ENCODE peak calls at places on chromosome 2, in six cellular contexts. C is EH, Z is GM23248, G is substantia nigra, B is cardiac muscle cell, K is COR-L47. D is an unnamed sample.

GRCh38 chr2:8119782-8120551 is 561.9 kb upstream of the ID2 start:
- DNase-seq in K (no peak), Z (peak; percentile 63), B (no peak), G (no peak), C (peak; percentile 79), D (no peak)

GRCh38 chr2:8837795-8838140 is 355 bp upstream of the KIDINS220 start:
- DNase-seq in G (no peak), Z (no peak), B (no peak), K (no peak), C (no peak), D (no peak)

GRCh38 chr2:171086352-171087290 is 74.1 kb downstream of the TLK1 start:
- DNase-seq in K (no peak), Z (peak; percentile 69), B (peak; percentile 29), C (peak; percentile 75), G (no peak), D (no peak)

GRCh38 chr2:32864337-32864736 is 82.4 kb upstream of the LTBP1 start:
- DNase-seq in K (no peak), G (no peak), C (peak; percentile 94), B (no peak), Z (peak; percentile 84), D (no peak)

GRCh38 chr2:23760746-23761145 is 166.2 kb downstream of the ATAD2B start:
- DNase-seq in C (peak; percentile 61), G (no peak), B (peak; percentile 23), Z (peak; percentile 72), K (peak; percentile 12), D (no peak)

GRCh38 chr2:222518570-222519381 is 94.4 kb downstream of the SGPP2 start:
- DNase-seq in C (peak; percentile 6), G (no peak), B (peak; percentile 7), K (no peak), Z (peak; percentile 75), D (no peak)

GRCh38 chr2:231029563-231029962 is 7.8 kb upstream of the C2orf72 start:
- DNase-seq in K (no peak), G (no peak), Z (no peak), B (no peak), C (no peak), D (no peak)

GRCh38 chr2:127108090-127108523 is 1.2 kb upstream of the BIN1 start:
- DNase-seq in Z (no peak), G (no peak), K (no peak), C (no peak), B (no peak), D (no peak)

GRCh38 chr2:240818293-240818542 is 1.8 kb downstream of the KIF1A start:
- DNase-seq in K (no peak), C (no peak), Z (no peak), G (no peak), B (no peak), D (no peak)

GRCh38 chr2:143162997-143163396 is 33.8 kb downstream of the ARHGAP15 start:
- DNase-seq in C (no peak), G (no peak), B (no peak), K (no peak), Z (no peak), D (no peak)

GRCh38 chr2:179569834-179570233 is 291.6 kb downstream of the ZNF385B start:
- DNase-seq in B (no peak), C (peak; percentile 74), G (no peak), Z (peak; percentile 78), K (no peak), D (no peak)

GRCh38 chr2:98269274-98269673 is 77.0 kb upstream of the CNGA3 start:
- DNase-seq in B (peak; percentile 69), Z (peak; percentile 73), G (no peak), C (peak; percentile 61), K (peak; percentile 29), D (no peak)

GRCh38 chr2:150806336-150806735 is 318.9 kb upstream of the RND3 start:
- DNase-seq in K (no peak), G (no peak), Z (peak; percentile 5), B (no peak), C (peak; percentile 13), D (no peak)

GRCh38 chr2:240922982-240923537 is 16.9 kb downstream of the CROCC2 start:
- DNase-seq in B (no peak), G (no peak), K (peak; percentile 82), C (no peak), Z (no peak), D (no peak)

GRCh38 chr2:235008584-235009044 is 56.8 kb downstream of the SH3BP4 start:
- DNase-seq in C (no peak), Z (peak; percentile 30), K (no peak), G (no peak), B (no peak), D (no peak)

GRCh38 chr2:85541262-85541661 is 2.3 kb downstream of the MAT2A start:
- DNase-seq in C (no peak), B (no peak), K (no peak), Z (no peak), G (no peak), D (no peak)

GRCh38 chr2:150097891-150098595 is 389.4 kb downstream of the RND3 start:
- DNase-seq in Z (peak; percentile 70), K (no peak), G (no peak), C (peak; percentile 53), B (no peak), D (no peak)

GRCh38 chr2:40032650-40033319 is 253.7 kb upstream of the THUMPD2 start:
- DNase-seq in G (no peak), C (peak; percentile 94), K (no peak), B (no peak), Z (peak; percentile 94), D (no peak)

GRCh38 chr2:239257511-239257937 is 143.3 kb downstream of the HDAC4 start:
- DNase-seq in G (no peak), B (no peak), Z (peak; percentile 90), C (peak; percentile 93), K (no peak), D (peak; percentile 32)

GRCh38 chr2:28477087-28477486 is 18.8 kb upstream of the PLB1 start:
- DNase-seq in Z (no peak), C (no peak), B (no peak), K (no peak), G (no peak), D (no peak)

GRCh38 chr2:234111523-234111922 is 61.0 kb downstream of the SPP2 start:
- DNase-seq in K (no peak), G (no peak), Z (peak; percentile 92), C (peak; percentile 15), B (no peak), D (no peak)

GRCh38 chr2:17800693-17801458 is 15.4 kb upstream of the MSGN1 start:
- DNase-seq in K (peak; percentile 44), G (no peak), B (no peak), C (no peak), Z (no peak), D (no peak)

GRCh38 chr2:65536596-65536995 is 104.2 kb upstream of the SPRED2 start:
- DNase-seq in C (no peak), Z (no peak), B (no peak), K (no peak), G (no peak), D (no peak)

GRCh38 chr2:62663443-62663842 is 42.1 kb upstream of the EHBP1 start:
- DNase-seq in Z (peak; percentile 84), C (peak; percentile 97), G (no peak), B (no peak), K (no peak), D (no peak)

GRCh38 chr2:154900963-154901517 is 202.5 kb downstream of the KCNJ3 start:
- DNase-seq in B (no peak), G (no peak), K (no peak), C (no peak), Z (no peak), D (no peak)

GRCh38 chr2:96344011-96344410 is 8.4 kb downstream of the NCAPH start:
- DNase-seq in K (no peak), B (no peak), G (no peak), C (no peak), Z (no peak), D (no peak)

GRCh38 chr2:240798327-240798905 is 21.6 kb downstream of the KIF1A start:
- DNase-seq in Z (no peak), C (no peak), B (no peak), G (no peak), K (no peak), D (no peak)

GRCh38 chr2:68291317-68291716 is 28.4 kb downstream of the CNRIP1 start:
- DNase-seq in Z (no peak), K (no peak), C (no peak), B (no peak), G (no peak), D (no peak)

GRCh38 chr2:7867858-7868257 is 814.0 kb upstream of the ID2 start:
- DNase-seq in C (no peak), G (no peak), B (no peak), Z (no peak), K (no peak), D (no peak)

GRCh38 chr2:174063492-174064092 is 98.4 kb upstream of the SP3 start:
- DNase-seq in C (no peak), B (no peak), K (no peak), Z (no peak), G (no peak), D (no peak)

GRCh38 chr2:28896906-28897305 is 2.4 kb downstream of the WDR43 start:
- DNase-seq in C (peak; percentile 75), K (no peak), Z (peak; percentile 91), B (no peak), G (no peak), D (no peak)

GRCh38 chr2:219644801-219645480 is 17.5 kb downstream of the SLC4A3 start:
- DNase-seq in Z (no peak), B (peak; percentile 71), G (no peak), C (peak; percentile 31), K (no peak), D (no peak)

GRCh38 chr2:166434491-166434890 is 58.7 kb upstream of the SCN9A start:
- DNase-seq in Z (no peak), G (no peak), K (no peak), B (no peak), C (no peak), D (no peak)

GRCh38 chr2:112182581-112183034 is 44.4 kb downstream of the FBLN7 start:
- DNase-seq in B (no peak), K (peak; percentile 80), G (no peak), Z (no peak), C (no peak), D (no peak)

GRCh38 chr2:156470975-156471583 is 34.9 kb downstream of the GPD2 start:
- DNase-seq in B (no peak), Z (no peak), K (no peak), G (no peak), C (no peak), D (no peak)

GRCh38 chr2:61291851-61292575 is 130.0 kb downstream of the C2orf74 start:
- DNase-seq in B (no peak), K (no peak), G (no peak), C (peak; percentile 32), Z (peak; percentile 5), D (no peak)

GRCh38 chr2:152466925-152467676 is 132.1 kb downstream of the FMNL2 start:
- DNase-seq in C (peak; percentile 35), K (no peak), B (no peak), G (no peak), Z (peak; percentile 56), D (no peak)

GRCh38 chr2:28292491-28292890 is 100.2 kb upstream of the FOSL2 start:
- DNase-seq in B (no peak), K (no peak), Z (peak; percentile 54), C (peak; percentile 51), G (no peak), D (no peak)

GRCh38 chr2:141570474-141571131 is 560.2 kb downstream of the LRP1B start:
- DNase-seq in G (no peak), Z (no peak), K (no peak), B (peak; percentile 18), C (no peak), D (no peak)